ENCODE peak calls at places on chromosomes 6 and 20, in six cellular contexts. G, P, K, F, S and W are unnamed samples.

GRCh38 chr6:106309766-106310373 is 15.7 kb downstream of the ATG5 start:
- DNase-seq in P (peak), K (peak), G (no peak), F (no peak), S (no peak), W (no peak)

GRCh38 chr6:39980839-39981580 is 46.7 kb upstream of the MOCS1 start:
- DNase-seq in G (no peak), P (peak), S (no peak), F (peak), K (peak), W (peak)

GRCh38 chr6:628772-629171 is 28.1 kb downstream of the HUS1B start:
- DNase-seq in S (no peak), G (no peak), P (no peak), F (no peak), K (no peak), W (no peak)

GRCh38 chr20:39070484-39071231 is 108.5 kb downstream of the DHX35 start:
- DNase-seq in F (no peak), P (peak), K (peak), G (no peak), S (no peak), W (no peak)

GRCh38 chr6:106820412-106820852 is 154.1 kb downstream of the CD24 start:
- DNase-seq in K (peak), G (no peak), P (no peak), F (no peak), S (no peak), W (no peak)

GRCh38 chr6:113466526-113466925 is 390.6 kb upstream of the MARCKS start:
- DNase-seq in K (no peak), F (no peak), G (no peak), S (no peak), P (no peak), W (no peak)

GRCh38 chr6:33904050-33904827 is 100.4 kb upstream of the MLN start:
- DNase-seq in F (no peak), G (no peak), K (no peak), S (no peak), P (no peak), W (no peak)

GRCh38 chr6:40845588-40845987 is 193.4 kb downstream of the UNC5CL start:
- DNase-seq in P (peak), S (peak), K (peak), G (peak), F (peak), W (no peak)

GRCh38 chr6:35677456-35677855 is 11.3 kb downstream of the FKBP5 start:
- DNase-seq in K (no peak), G (no peak), S (no peak), P (no peak), F (no peak), W (no peak)

GRCh38 chr6:43803783-43804549 is 34.0 kb downstream of the VEGFA start:
- DNase-seq in G (no peak), S (peak), K (peak), P (peak), F (no peak), W (no peak)

GRCh38 chr6:20605581-20605980 is 71.3 kb downstream of the CDKAL1 start:
- DNase-seq in S (no peak), F (no peak), K (peak), G (no peak), P (peak), W (peak)

GRCh38 chr20:16178671-16179070 is 394.6 kb downstream of the KIF16B start:
- DNase-seq in S (no peak), G (no peak), F (no peak), P (no peak), K (no peak), W (no peak)

GRCh38 chr6:154872605-154873004 is 122.5 kb upstream of the TIAM2 start:
- DNase-seq in S (no peak), P (no peak), F (no peak), G (no peak), K (no peak), W (no peak)

GRCh38 chr6:167049275-167049674 is 50.1 kb downstream of the CEP43 start:
- DNase-seq in G (no peak), F (peak), S (no peak), P (no peak), K (no peak), W (no peak)

GRCh38 chr6:96509281-96509680 is 12.3 kb upstream of the UFL1 start:
- DNase-seq in F (no peak), K (no peak), P (no peak), S (no peak), G (no peak), W (no peak)

DNA sequence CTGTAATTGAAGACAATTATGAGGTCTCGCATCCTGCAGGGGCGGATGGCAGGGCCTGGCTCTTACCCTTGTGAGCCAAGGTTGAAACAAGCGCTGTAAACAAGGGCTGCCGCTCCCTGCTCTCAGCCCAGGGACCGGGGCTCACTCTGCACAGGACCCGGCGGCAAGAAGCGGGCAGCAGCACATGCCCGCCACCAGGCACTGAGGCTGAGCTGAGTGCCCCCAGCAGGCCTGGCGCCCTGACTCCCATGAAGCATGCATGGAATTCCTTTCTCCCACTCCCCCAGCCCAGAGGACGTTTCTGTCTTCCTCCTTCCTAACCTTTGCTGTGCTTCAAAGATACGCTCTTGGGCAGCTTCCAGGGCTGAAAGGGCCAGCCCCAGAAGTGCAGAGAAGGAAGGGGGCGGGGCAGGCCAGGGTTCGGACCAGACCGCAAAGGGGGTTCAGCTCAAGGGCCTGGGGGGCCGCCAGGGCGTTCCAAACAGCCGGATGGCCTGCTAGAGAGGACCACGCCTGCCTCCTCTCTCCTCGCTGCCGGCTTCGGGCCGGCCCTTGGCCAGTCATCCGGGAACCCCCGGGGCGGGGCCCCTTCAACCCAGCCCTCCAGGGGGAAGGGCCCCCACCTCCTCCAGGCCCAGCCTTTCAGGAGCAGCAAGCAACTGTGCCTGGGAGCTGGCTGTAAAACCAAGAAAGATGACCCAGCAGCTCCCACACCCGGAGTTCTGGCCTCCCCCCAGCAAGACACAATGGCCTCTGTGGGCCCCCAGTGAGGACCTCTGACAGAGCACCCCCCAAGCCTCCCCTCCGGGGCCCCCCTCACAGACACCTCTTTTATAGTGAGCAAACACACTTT is 109.9 kb downstream of the NOL4L start:
- DNase-seq in F (no peak), K (peak), S (peak), G (peak), P (peak), W (peak)
- H3K4me3 ChIP-seq in F (no peak), K (peak), S (no peak), G (peak), P (peak), W (peak)

GRCh38 chr6:135265278-135265677 is 84.2 kb downstream of the MYB start:
- DNase-seq in G (no peak), F (peak), K (no peak), P (no peak), S (no peak), W (no peak)
- TF ChIP-seq CTCF in G (no peak), F (peak), K (no peak), P (no peak), S (no peak), W (no peak)

DNA sequence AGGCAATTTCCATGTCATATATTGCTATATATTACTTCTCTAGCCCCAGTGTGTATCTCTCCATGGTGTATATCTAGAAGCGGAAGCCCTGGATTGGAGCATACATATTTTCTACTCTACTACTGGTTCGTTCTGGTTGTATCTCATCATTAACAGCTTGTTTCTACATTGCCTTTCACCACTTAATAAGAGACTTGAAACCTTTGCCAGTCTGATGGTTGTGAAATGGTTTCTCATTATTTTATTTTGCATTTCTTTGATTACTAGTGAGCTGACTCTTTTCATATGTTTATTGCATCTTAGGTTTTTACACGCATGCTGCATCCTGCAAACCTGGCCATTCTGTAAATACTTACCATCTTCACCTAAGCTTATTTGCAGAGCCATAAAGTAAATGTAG is 3.6 kb downstream of the DSTN start:
- DNase-seq in P (no peak), F (no peak), S (no peak), G (no peak), K (no peak), W (no peak)
- H3K4me3 ChIP-seq in P (no peak), F (no peak), S (no peak), G (no peak), K (no peak), W (no peak)

DNA sequence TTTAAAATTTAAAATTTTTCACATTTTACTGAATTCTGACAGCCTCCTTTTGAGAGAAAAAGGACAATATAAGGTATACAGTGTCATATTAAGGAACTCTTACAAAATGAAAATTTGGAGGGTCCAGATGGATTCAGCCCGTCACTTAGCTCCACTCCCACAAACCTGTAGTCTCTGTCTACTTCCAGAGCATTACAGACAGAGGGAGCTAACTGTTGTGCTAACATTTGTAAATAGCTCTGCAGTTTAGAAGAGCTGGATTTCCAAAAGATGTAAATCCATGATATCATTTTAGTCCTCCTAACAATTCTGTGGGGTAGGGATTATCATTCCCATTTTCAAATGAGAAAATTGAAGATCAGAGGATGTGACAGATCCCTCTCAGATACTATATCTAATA is 16.1 kb upstream of the SERINC3 start:
- DNase-seq in K (peak), P (no peak), S (no peak), F (no peak), G (no peak), W (no peak)
- TF ChIP-seq CTCF in K (peak), P (no peak), S (no peak), F (no peak), G (peak), W (peak)

DNA sequence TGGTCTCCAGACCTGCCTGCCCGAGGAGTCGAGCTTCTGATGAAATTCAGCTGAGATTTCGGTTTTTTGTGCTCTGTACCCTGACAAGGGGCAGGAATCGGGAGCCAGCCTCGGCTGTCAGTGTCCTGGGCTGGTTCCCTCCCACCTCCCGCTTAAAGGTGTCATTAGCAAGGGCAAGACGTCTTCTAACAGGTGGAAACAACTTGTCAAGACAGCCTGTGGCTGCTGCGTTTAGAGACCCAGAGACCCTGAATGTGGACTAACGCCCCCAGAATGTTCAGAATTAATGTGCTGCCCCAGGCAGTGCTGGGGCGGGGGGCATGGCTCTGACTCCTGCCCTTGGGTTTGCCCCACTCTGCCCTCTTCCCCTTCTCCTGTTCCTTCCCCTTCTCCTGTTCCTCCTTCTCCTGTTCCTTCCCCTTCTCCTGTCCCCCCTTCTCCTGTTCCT is 69.7 kb downstream of the PHACTR3 start:
- DNase-seq in G (no peak), P (no peak), K (no peak), S (no peak), F (no peak), W (no peak)
- H3K4me3 ChIP-seq in G (no peak), P (no peak), K (no peak), S (no peak), F (no peak), W (no peak)

GRCh38 chr20:49521356-49521755 is 38.9 kb upstream of the KCNB1 start:
- DNase-seq in P (no peak), S (no peak), K (no peak), G (no peak), F (no peak), W (no peak)

GRCh38 chr20:49526568-49526967 is 41.4 kb downstream of the PTGIS start:
- DNase-seq in G (no peak), P (no peak), K (no peak), F (no peak), S (no peak), W (no peak)

GRCh38 chr20:49529470-49529869 is 38.5 kb downstream of the PTGIS start:
- DNase-seq in K (no peak), G (no peak), S (no peak), F (no peak), P (no peak), W (no peak)

GRCh38 chr20:49523767-49524360 is 41.4 kb upstream of the KCNB1 start:
- DNase-seq in K (no peak), P (no peak), G (no peak), S (no peak), F (no peak), W (no peak)

DNA sequence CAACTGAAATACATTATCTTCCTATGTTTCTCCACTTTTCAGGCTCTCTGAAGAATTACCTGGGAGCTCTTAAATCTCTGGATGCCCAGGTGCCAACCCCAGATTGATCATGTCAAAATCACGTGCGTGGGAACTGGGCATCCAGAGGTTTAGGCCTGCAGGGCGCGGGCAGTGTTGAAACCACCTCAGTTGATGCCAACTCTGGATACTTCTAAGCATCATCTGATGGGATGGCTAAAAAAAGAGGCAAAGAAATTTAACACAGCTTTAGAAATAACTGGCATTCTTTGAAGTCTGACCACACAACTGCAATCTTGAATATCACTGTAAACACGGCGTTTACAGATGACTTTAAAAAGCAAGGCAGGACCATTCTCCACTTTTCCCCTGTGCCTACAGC is 41.9 kb downstream of the PTGIS start:
- DNase-seq in P (no peak), K (no peak), G (no peak), F (no peak), S (no peak), W (no peak)
- TF ChIP-seq CTCF in P (no peak), K (no peak), G (no peak), F (no peak), S (no peak), W (no peak)

DNA sequence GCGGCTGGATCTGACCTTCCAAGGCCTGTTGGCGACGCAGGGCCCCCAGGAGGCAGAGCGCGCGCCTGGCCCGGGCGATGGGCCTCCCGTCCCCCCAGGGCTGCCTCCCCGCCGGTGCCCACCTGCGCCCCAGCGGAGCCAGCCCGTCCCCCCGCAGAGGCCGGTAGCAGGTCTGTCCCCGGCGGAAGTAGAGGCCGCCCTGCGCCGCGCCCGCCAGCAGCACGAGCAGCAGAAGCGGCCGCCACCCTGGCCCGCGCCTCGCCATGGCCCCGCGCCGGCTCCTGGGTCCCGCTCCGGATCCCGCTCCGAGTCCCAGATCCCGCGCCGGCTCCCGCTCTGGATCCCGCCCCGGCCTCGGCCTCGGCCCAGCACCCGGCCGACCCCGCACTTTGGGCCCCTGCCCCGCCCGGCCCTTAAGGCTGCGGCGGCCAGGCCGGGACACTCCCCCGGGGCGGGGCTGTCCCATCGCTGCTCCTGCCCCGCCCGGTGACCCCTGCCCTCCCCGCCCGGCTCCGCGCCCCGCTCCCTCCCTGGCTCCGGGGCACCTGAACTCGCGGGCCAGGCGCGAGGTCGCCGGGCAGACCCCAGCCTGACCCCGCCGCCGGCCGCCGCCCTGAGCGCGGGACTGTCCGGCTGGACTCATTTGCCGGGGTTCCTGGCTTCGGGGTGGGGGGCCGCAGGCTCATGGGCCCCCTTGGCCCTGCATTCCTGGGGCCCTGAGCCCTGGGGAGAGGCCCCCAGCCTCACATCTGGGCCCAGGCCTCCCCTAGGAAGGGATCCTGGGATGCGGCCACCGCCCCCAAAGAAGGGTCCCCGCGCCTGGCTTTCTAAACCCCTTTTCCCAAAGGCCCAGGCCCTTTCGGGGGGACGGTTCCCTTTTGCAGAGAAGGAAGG is at the start of gene CTSZ:
- DNase-seq in P (peak), S (peak), F (peak), G (no peak), K (no peak), W (no peak)
- H3K4me3 ChIP-seq in P (peak), S (peak), F (peak), G (peak), K (peak), W (peak)

DNA sequence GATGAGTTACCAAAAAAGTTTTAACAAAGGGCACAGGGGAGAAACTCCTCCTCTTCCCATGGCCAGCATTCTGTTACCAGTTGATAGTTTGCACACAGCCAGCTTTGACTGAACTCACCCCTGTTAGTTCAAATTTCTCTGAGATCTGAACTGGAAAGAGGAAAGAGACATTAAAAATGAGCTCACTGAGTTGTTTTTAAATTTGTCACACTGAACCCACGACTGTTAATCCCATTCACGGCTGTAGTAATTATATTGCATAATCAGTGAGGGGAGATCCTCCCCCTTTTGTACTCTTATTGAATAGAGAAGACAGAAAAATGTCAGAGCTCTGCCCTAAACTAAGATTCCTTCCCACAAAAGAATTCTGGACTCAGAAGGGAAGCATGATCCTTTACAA is 17.5 kb upstream of the DSP start:
- DNase-seq in F (no peak), K (no peak), P (no peak), G (no peak), S (no peak), W (no peak)
- TF ChIP-seq CTCF in F (no peak), K (no peak), P (no peak), G (no peak), S (no peak), W (no peak)

DNA sequence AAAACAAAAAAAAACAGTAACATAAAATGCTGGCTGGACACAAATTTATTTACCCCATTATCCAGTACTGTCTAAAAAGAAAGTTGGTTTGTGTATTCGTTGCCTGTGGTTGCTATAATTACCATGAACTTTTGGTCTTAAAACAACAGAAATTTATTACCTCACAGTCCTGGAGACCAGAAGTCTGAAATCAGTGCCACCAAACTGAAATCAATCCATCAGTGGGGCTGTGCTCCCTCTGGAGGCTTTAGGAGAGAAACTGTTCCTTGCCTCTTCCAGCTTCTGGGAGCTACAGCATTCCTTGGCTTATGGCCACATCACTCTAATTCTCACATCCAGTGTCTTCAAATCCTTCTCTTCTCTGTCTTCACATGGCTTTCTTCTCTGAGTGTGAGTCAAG is 79.4 kb downstream of the SNX5 start:
- DNase-seq in K (no peak), G (no peak), S (no peak), P (no peak), F (no peak), W (no peak)
- H3K4me3 ChIP-seq in K (no peak), G (no peak), S (no peak), P (no peak), F (no peak), W (no peak)

DNA sequence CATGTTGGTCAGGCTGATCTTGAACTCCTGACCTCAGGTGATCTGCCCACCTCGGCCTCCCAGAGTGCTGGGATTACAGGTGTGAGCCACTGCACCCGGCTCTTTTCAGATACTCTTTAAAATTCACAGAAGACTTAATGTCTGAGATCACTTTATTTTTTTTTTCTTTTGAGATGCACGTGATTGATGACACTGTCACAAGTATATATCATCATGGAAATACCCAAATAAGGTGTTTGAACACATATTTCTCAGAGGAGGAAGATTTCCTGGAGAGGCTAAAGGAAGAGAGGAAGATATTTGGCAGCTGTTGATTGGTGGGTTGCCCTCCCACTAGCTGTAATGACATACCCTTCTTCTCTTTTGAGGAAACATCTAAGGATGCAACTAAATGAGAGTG is 225.9 kb upstream of the CITED2 start:
- DNase-seq in G (no peak), S (no peak), K (no peak), F (no peak), P (no peak), W (no peak)
- TF ChIP-seq CTCF in G (no peak), S (no peak), K (no peak), F (no peak), P (no peak), W (no peak)